ENCODE peak calls at places on chromosomes 7 and 10, in eight cellular contexts. One of them, this sample, is unnamed.

GRCh38 chr10:43407148-43407575 is 1.8 kb downstream of the HNRNPF start:
- DNase-seq in GM23248: peak; percentile 85
- DNase-seq in HCT116: no peak
- DNase-seq in choroid plexus epithelial cell: peak; percentile 50
- DNase-seq in WERI-Rb-1: peak; percentile 32
- DNase-seq in endothelial cell of umbilical vein: peak; percentile 46
- DNase-seq in skeletal muscle cell: no peak
- DNase-seq in left ventricle myocardium inferior: peak; percentile 68
- DNase-seq in this sample: peak; percentile 81

GRCh38 chr10:6647811-6648526 is 67.9 kb upstream of the PRKCQ start:
- DNase-seq in endothelial cell of umbilical vein: peak; percentile 15
- DNase-seq in WERI-Rb-1: no peak
- DNase-seq in skeletal muscle cell: no peak
- DNase-seq in HCT116: peak; percentile 22
- DNase-seq in choroid plexus epithelial cell: peak; percentile 17
- DNase-seq in left ventricle myocardium inferior: no peak
- DNase-seq in GM23248: peak; percentile 10
- DNase-seq in this sample: peak; percentile 82

GRCh38 chr7:105906169-105906568 is 29.8 kb upstream of the ATXN7L1 start:
- DNase-seq in endothelial cell of umbilical vein: no peak
- DNase-seq in HCT116: no peak
- DNase-seq in skeletal muscle cell: no peak
- DNase-seq in left ventricle myocardium inferior: no peak
- DNase-seq in WERI-Rb-1: no peak
- DNase-seq in GM23248: no peak
- DNase-seq in choroid plexus epithelial cell: peak; percentile 34
- DNase-seq in this sample: no peak

GRCh38 chr10:64368298-64368697 is 847.1 kb downstream of the REEP3 start:
- DNase-seq in GM23248: no peak
- DNase-seq in left ventricle myocardium inferior: no peak
- DNase-seq in choroid plexus epithelial cell: no peak
- DNase-seq in skeletal muscle cell: no peak
- DNase-seq in endothelial cell of umbilical vein: no peak
- DNase-seq in WERI-Rb-1: no peak
- DNase-seq in HCT116: no peak
- DNase-seq in this sample: no peak

GRCh38 chr10:55627526-55628170 is 733.4 kb downstream of the ZWINT start:
- DNase-seq in skeletal muscle cell: no peak
- DNase-seq in GM23248: no peak
- DNase-seq in WERI-Rb-1: peak; percentile 27
- DNase-seq in left ventricle myocardium inferior: no peak
- DNase-seq in choroid plexus epithelial cell: no peak
- DNase-seq in endothelial cell of umbilical vein: no peak
- DNase-seq in HCT116: no peak
- DNase-seq in this sample: peak; percentile 52

GRCh38 chr10:103598654-103599115 is 105.2 kb downstream of the NEURL1 start:
- DNase-seq in skeletal muscle cell: peak; percentile 31
- DNase-seq in GM23248: peak; percentile 87
- DNase-seq in endothelial cell of umbilical vein: peak; percentile 70
- DNase-seq in HCT116: peak; percentile 66
- DNase-seq in left ventricle myocardium inferior: no peak
- DNase-seq in choroid plexus epithelial cell: peak; percentile 79
- DNase-seq in WERI-Rb-1: peak; percentile 74
- DNase-seq in this sample: peak; percentile 94

GRCh38 chr7:66662646-66663264 is 34.1 kb downstream of the KCTD7 start:
- DNase-seq in WERI-Rb-1: no peak
- DNase-seq in left ventricle myocardium inferior: no peak
- DNase-seq in GM23248: no peak
- DNase-seq in skeletal muscle cell: no peak
- DNase-seq in choroid plexus epithelial cell: no peak
- DNase-seq in HCT116: no peak
- DNase-seq in endothelial cell of umbilical vein: no peak
- DNase-seq in this sample: no peak

GRCh38 chr10:21078410-21079329 is 181.6 kb upstream of the NEBL start:
- DNase-seq in GM23248: peak; percentile 78
- DNase-seq in left ventricle myocardium inferior: peak; percentile 38
- DNase-seq in choroid plexus epithelial cell: peak; percentile 88
- DNase-seq in endothelial cell of umbilical vein: peak; percentile 72
- DNase-seq in WERI-Rb-1: peak; percentile 50
- DNase-seq in HCT116: peak; percentile 58
- DNase-seq in skeletal muscle cell: no peak
- DNase-seq in this sample: peak; percentile 63

GRCh38 chr7:127532151-127532550 is 53.2 kb downstream of the GCC1 start:
- DNase-seq in skeletal muscle cell: no peak
- DNase-seq in endothelial cell of umbilical vein: no peak
- DNase-seq in HCT116: no peak
- DNase-seq in left ventricle myocardium inferior: no peak
- DNase-seq in WERI-Rb-1: no peak
- DNase-seq in choroid plexus epithelial cell: peak; percentile 2
- DNase-seq in GM23248: no peak
- DNase-seq in this sample: no peak

GRCh38 chr10:24449334-24449740 is 240.4 kb downstream of the KIAA1217 start:
- DNase-seq in skeletal muscle cell: no peak
- DNase-seq in HCT116: no peak
- DNase-seq in choroid plexus epithelial cell: peak; percentile 80
- DNase-seq in left ventricle myocardium inferior: no peak
- DNase-seq in endothelial cell of umbilical vein: peak; percentile 43
- DNase-seq in WERI-Rb-1: no peak
- DNase-seq in GM23248: peak; percentile 58
- DNase-seq in this sample: no peak

GRCh38 chr10:96448021-96448457 is 65.7 kb downstream of the TLL2 start:
- DNase-seq in WERI-Rb-1: no peak
- DNase-seq in endothelial cell of umbilical vein: no peak
- DNase-seq in choroid plexus epithelial cell: peak; percentile 65
- DNase-seq in left ventricle myocardium inferior: peak; percentile 84
- DNase-seq in skeletal muscle cell: no peak
- DNase-seq in HCT116: no peak
- DNase-seq in GM23248: no peak
- DNase-seq in this sample: peak; percentile 50

GRCh38 chr7:106038916-106039315 is 73.2 kb downstream of the SYPL1 start:
- DNase-seq in endothelial cell of umbilical vein: no peak
- DNase-seq in choroid plexus epithelial cell: peak; percentile 54
- DNase-seq in left ventricle myocardium inferior: no peak
- DNase-seq in GM23248: no peak
- DNase-seq in skeletal muscle cell: no peak
- DNase-seq in HCT116: no peak
- DNase-seq in WERI-Rb-1: no peak
- DNase-seq in this sample: no peak

GRCh38 chr7:151083071-151083823 is at the start of gene TMUB1:
- DNase-seq in GM23248: peak; percentile 82
- DNase-seq in skeletal muscle cell: no peak
- DNase-seq in choroid plexus epithelial cell: peak; percentile 55
- DNase-seq in endothelial cell of umbilical vein: peak; percentile 63
- DNase-seq in HCT116: no peak
- DNase-seq in left ventricle myocardium inferior: peak; percentile 85
- DNase-seq in WERI-Rb-1: peak; percentile 79
- DNase-seq in this sample: peak; percentile 93

GRCh38 chr10:90227259-90227658 is 525.9 kb downstream of the KIF20B start:
- DNase-seq in WERI-Rb-1: no peak
- DNase-seq in skeletal muscle cell: peak; percentile 81
- DNase-seq in endothelial cell of umbilical vein: peak; percentile 88
- DNase-seq in GM23248: peak; percentile 0
- DNase-seq in HCT116: peak; percentile 99
- DNase-seq in choroid plexus epithelial cell: peak; percentile 58
- DNase-seq in left ventricle myocardium inferior: no peak
- DNase-seq in this sample: no peak

GRCh38 chr7:27784399-27785053 is 44.6 kb downstream of the TAX1BP1 start:
- DNase-seq in left ventricle myocardium inferior: no peak
- DNase-seq in skeletal muscle cell: peak; percentile 17
- DNase-seq in WERI-Rb-1: no peak
- DNase-seq in HCT116: peak; percentile 76
- DNase-seq in choroid plexus epithelial cell: peak; percentile 69
- DNase-seq in GM23248: peak; percentile 81
- DNase-seq in endothelial cell of umbilical vein: peak; percentile 85
- DNase-seq in this sample: no peak

GRCh38 chr7:148380581-148381419 is 209.8 kb upstream of the C7orf33 start:
- DNase-seq in choroid plexus epithelial cell: no peak
- DNase-seq in left ventricle myocardium inferior: no peak
- DNase-seq in endothelial cell of umbilical vein: no peak
- DNase-seq in GM23248: no peak
- DNase-seq in skeletal muscle cell: no peak
- DNase-seq in HCT116: no peak
- DNase-seq in WERI-Rb-1: peak; percentile 86
- DNase-seq in this sample: no peak

GRCh38 chr7:83824214-83824613 is 175.3 kb upstream of the SEMA3E start:
- DNase-seq in skeletal muscle cell: no peak
- DNase-seq in left ventricle myocardium inferior: no peak
- DNase-seq in GM23248: peak; percentile 50
- DNase-seq in choroid plexus epithelial cell: peak; percentile 4
- DNase-seq in WERI-Rb-1: no peak
- DNase-seq in endothelial cell of umbilical vein: peak; percentile 42
- DNase-seq in HCT116: no peak
- DNase-seq in this sample: no peak

GRCh38 chr10:123640016-123640535 is 26.1 kb upstream of the GPR26 start:
- DNase-seq in left ventricle myocardium inferior: no peak
- DNase-seq in WERI-Rb-1: no peak
- DNase-seq in GM23248: peak; percentile 52
- DNase-seq in HCT116: no peak
- DNase-seq in skeletal muscle cell: no peak
- DNase-seq in endothelial cell of umbilical vein: no peak
- DNase-seq in choroid plexus epithelial cell: no peak
- DNase-seq in this sample: peak; percentile 77

GRCh38 chr10:75245354-75246001 is 9.7 kb upstream of the COMTD1 start:
- DNase-seq in endothelial cell of umbilical vein: no peak
- DNase-seq in left ventricle myocardium inferior: no peak
- DNase-seq in HCT116: no peak
- DNase-seq in GM23248: no peak
- DNase-seq in WERI-Rb-1: no peak
- DNase-seq in skeletal muscle cell: no peak
- DNase-seq in choroid plexus epithelial cell: no peak
- DNase-seq in this sample: peak; percentile 64

GRCh38 chr7:140316165-140316661 is 82.1 kb downstream of the SLC37A3 start:
- DNase-seq in left ventricle myocardium inferior: peak; percentile 44
- DNase-seq in GM23248: peak; percentile 97
- DNase-seq in choroid plexus epithelial cell: peak; percentile 70
- DNase-seq in endothelial cell of umbilical vein: peak; percentile 27
- DNase-seq in HCT116: peak; percentile 19
- DNase-seq in WERI-Rb-1: no peak
- DNase-seq in skeletal muscle cell: peak; percentile 30
- DNase-seq in this sample: no peak

GRCh38 chr10:86707505-86707904 is 39.2 kb downstream of the LDB3 start:
- DNase-seq in left ventricle myocardium inferior: no peak
- DNase-seq in choroid plexus epithelial cell: no peak
- DNase-seq in GM23248: no peak
- DNase-seq in WERI-Rb-1: no peak
- DNase-seq in HCT116: no peak
- DNase-seq in skeletal muscle cell: no peak
- DNase-seq in endothelial cell of umbilical vein: no peak
- DNase-seq in this sample: peak; percentile 71

GRCh38 chr7:6654113-6654841 is 17.2 kb downstream of the ZNF316 start:
- DNase-seq in choroid plexus epithelial cell: no peak
- DNase-seq in skeletal muscle cell: no peak
- DNase-seq in GM23248: no peak
- DNase-seq in left ventricle myocardium inferior: no peak
- DNase-seq in WERI-Rb-1: no peak
- DNase-seq in HCT116: no peak
- DNase-seq in endothelial cell of umbilical vein: no peak
- DNase-seq in this sample: peak; percentile 66
- H3K4me3 ChIP-seq in choroid plexus epithelial cell: no peak overlapping the region
- H3K4me3 ChIP-seq in skeletal muscle cell: no peak overlapping the region
- H3K4me3 ChIP-seq in GM23248: no peak overlapping the region
- H3K4me3 ChIP-seq in left ventricle myocardium inferior: no peak overlapping the region
- H3K4me3 ChIP-seq in WERI-Rb-1: no peak overlapping the region
- H3K4me3 ChIP-seq in HCT116: no peak overlapping the region
- H3K4me3 ChIP-seq in endothelial cell of umbilical vein: no peak overlapping the region
- H3K4me3 ChIP-seq in this sample: no peak overlapping the region

GRCh38 chr7:24862461-24862860 is 105.2 kb upstream of the GSDME start:
- DNase-seq in left ventricle myocardium inferior: no peak
- DNase-seq in choroid plexus epithelial cell: no peak
- DNase-seq in HCT116: no peak
- DNase-seq in WERI-Rb-1: no peak
- DNase-seq in GM23248: no peak
- DNase-seq in endothelial cell of umbilical vein: no peak
- DNase-seq in skeletal muscle cell: no peak
- DNase-seq in this sample: no peak
- H3K4me3 ChIP-seq in left ventricle myocardium inferior: no peak overlapping the region
- H3K4me3 ChIP-seq in choroid plexus epithelial cell: no peak overlapping the region
- H3K4me3 ChIP-seq in HCT116: no peak overlapping the region
- H3K4me3 ChIP-seq in WERI-Rb-1: no peak overlapping the region
- H3K4me3 ChIP-seq in GM23248: no peak overlapping the region
- H3K4me3 ChIP-seq in endothelial cell of umbilical vein: no peak overlapping the region
- H3K4me3 ChIP-seq in skeletal muscle cell: no peak overlapping the region
- H3K4me3 ChIP-seq in this sample: no peak overlapping the region

DNA sequence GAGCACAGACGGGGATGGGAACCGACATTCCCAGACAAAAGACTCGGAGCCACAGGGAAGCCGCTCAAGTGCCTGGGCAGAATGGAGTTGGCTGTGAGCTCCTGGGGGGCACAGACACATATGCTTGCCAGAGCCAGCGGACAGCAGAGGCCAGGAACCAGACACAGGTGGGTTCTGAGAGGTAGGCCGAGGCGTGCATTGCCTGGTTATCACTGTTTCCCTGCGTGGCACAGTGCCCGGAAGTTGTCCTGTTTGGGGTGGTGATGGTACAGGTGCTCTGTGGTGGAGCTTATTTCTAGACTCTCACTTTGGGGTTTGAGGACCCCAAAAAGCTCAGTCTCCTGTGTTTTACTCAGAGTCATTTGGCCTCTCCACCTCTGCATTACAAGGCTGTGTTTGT is 2.5 kb downstream of the PALD1 start:
- DNase-seq in GM23248: no peak
- DNase-seq in endothelial cell of umbilical vein: no peak
- DNase-seq in skeletal muscle cell: no peak
- DNase-seq in WERI-Rb-1: no peak
- DNase-seq in HCT116: no peak
- DNase-seq in choroid plexus epithelial cell: no peak
- DNase-seq in left ventricle myocardium inferior: no peak
- DNase-seq in this sample: peak; percentile 51
- H3K4me3 ChIP-seq in GM23248: no peak overlapping the region
- H3K4me3 ChIP-seq in endothelial cell of umbilical vein: no peak overlapping the region
- H3K4me3 ChIP-seq in skeletal muscle cell: no peak overlapping the region
- H3K4me3 ChIP-seq in WERI-Rb-1: no peak overlapping the region
- H3K4me3 ChIP-seq in HCT116: no peak overlapping the region
- H3K4me3 ChIP-seq in choroid plexus epithelial cell: no peak overlapping the region
- H3K4me3 ChIP-seq in left ventricle myocardium inferior: peak overlapping the region; percentile 77
- H3K4me3 ChIP-seq in this sample: no peak overlapping the region

GRCh38 chr10:32241946-32242345 is 105.0 kb downstream of the EPC1 start:
- DNase-seq in endothelial cell of umbilical vein: no peak
- DNase-seq in choroid plexus epithelial cell: no peak
- DNase-seq in skeletal muscle cell: no peak
- DNase-seq in left ventricle myocardium inferior: no peak
- DNase-seq in WERI-Rb-1: no peak
- DNase-seq in GM23248: no peak
- DNase-seq in HCT116: no peak
- DNase-seq in this sample: no peak

GRCh38 chr10:32245760-32246159 is 101.2 kb downstream of the EPC1 start:
- DNase-seq in WERI-Rb-1: no peak
- DNase-seq in choroid plexus epithelial cell: no peak
- DNase-seq in GM23248: no peak
- DNase-seq in endothelial cell of umbilical vein: no peak
- DNase-seq in left ventricle myocardium inferior: no peak
- DNase-seq in skeletal muscle cell: no peak
- DNase-seq in HCT116: no peak
- DNase-seq in this sample: no peak

GRCh38 chr10:32244011-32244410 is 102.9 kb downstream of the EPC1 start:
- DNase-seq in endothelial cell of umbilical vein: no peak
- DNase-seq in skeletal muscle cell: no peak
- DNase-seq in left ventricle myocardium inferior: no peak
- DNase-seq in WERI-Rb-1: no peak
- DNase-seq in GM23248: no peak
- DNase-seq in choroid plexus epithelial cell: no peak
- DNase-seq in HCT116: no peak
- DNase-seq in this sample: no peak

GRCh38 chr10:32244421-32245207 is 102.3 kb downstream of the EPC1 start:
- DNase-seq in GM23248: no peak
- DNase-seq in left ventricle myocardium inferior: no peak
- DNase-seq in endothelial cell of umbilical vein: no peak
- DNase-seq in skeletal muscle cell: no peak
- DNase-seq in choroid plexus epithelial cell: no peak
- DNase-seq in HCT116: no peak
- DNase-seq in WERI-Rb-1: no peak
- DNase-seq in this sample: no peak

GRCh38 chr10:32246685-32247084 is 100.3 kb downstream of the EPC1 start:
- DNase-seq in endothelial cell of umbilical vein: no peak
- DNase-seq in left ventricle myocardium inferior: no peak
- DNase-seq in choroid plexus epithelial cell: no peak
- DNase-seq in WERI-Rb-1: no peak
- DNase-seq in skeletal muscle cell: no peak
- DNase-seq in GM23248: no peak
- DNase-seq in HCT116: no peak
- DNase-seq in this sample: no peak
- H3K4me3 ChIP-seq in endothelial cell of umbilical vein: no peak overlapping the region
- H3K4me3 ChIP-seq in left ventricle myocardium inferior: no peak overlapping the region
- H3K4me3 ChIP-seq in choroid plexus epithelial cell: no peak overlapping the region
- H3K4me3 ChIP-seq in WERI-Rb-1: no peak overlapping the region
- H3K4me3 ChIP-seq in skeletal muscle cell: no peak overlapping the region
- H3K4me3 ChIP-seq in GM23248: no peak overlapping the region
- H3K4me3 ChIP-seq in HCT116: no peak overlapping the region
- H3K4me3 ChIP-seq in this sample: no peak overlapping the region